ENCODE peak calls at places on chromosomes 13 and 19, in four cellular contexts. K, R, I and S are unnamed samples.

GRCh38 chr13:50248537-50249521 is 233.6 kb downstream of the KCNRG start:
- DNase-seq in K (no peak), I (no peak), R (no peak), S (no peak)

GRCh38 chr13:46630419-46631183 is 77.6 kb downstream of the LRCH1 start:
- DNase-seq in K (no peak), R (no peak), I (no peak), S (no peak)

GRCh38 chr13:40494932-40495619 is 171.4 kb downstream of the FOXO1 start:
- DNase-seq in R (no peak), K (no peak), I (no peak), S (no peak)

GRCh38 chr19:38669532-38669931 is 22.1 kb downstream of the ACTN4 start:
- DNase-seq in I (no peak), K (no peak), R (no peak), S (no peak)

GRCh38 chr13:100800283-100800875 is 125.8 kb upstream of the TMTC4 start:
- DNase-seq in R (no peak), I (no peak), K (no peak), S (no peak)

GRCh38 chr13:53005631-53006030 is 23.0 kb upstream of the OLFM4 start:
- DNase-seq in I (no peak), R (no peak), K (no peak), S (no peak)

GRCh38 chr19:44447864-44448674 is at the start of gene ZNF229:
- DNase-seq in K (peak; percentile 94), I (peak; percentile 12), R (peak; percentile 71), S (peak; percentile 92)

GRCh38 chr13:102839462-102839861 is 6.4 kb upstream of the ERCC5 start:
- DNase-seq in K (peak; percentile 25), R (no peak), I (no peak), S (no peak)

GRCh38 chr13:113562085-113562749 is 22.3 kb upstream of the TFDP1 start:
- DNase-seq in R (peak; percentile 57), K (peak; percentile 76), I (peak; percentile 65), S (peak; percentile 40)

GRCh38 chr19:31138077-31138476 is 211.2 kb downstream of the TSHZ3 start:
- DNase-seq in I (no peak), K (no peak), R (no peak), S (no peak)

GRCh38 chr19:41255171-41255570 is 9.0 kb upstream of the HNRNPUL1 start:
- DNase-seq in R (no peak), K (no peak), I (no peak), S (no peak)

GRCh38 chr19:31355330-31356289 is 6.4 kb upstream of the TSHZ3 start:
- DNase-seq in R (no peak), I (no peak), K (no peak), S (no peak)

GRCh38 chr13:40979232-40979631 is 39.9 kb downstream of the ELF1 start:
- DNase-seq in K (no peak), R (no peak), I (no peak), S (no peak)

GRCh38 chr13:90293793-90294361 is 1053.6 kb upstream of the MIR17HG start:
- DNase-seq in K (no peak), R (no peak), I (no peak), S (no peak)

GRCh38 chr13:109900320-109900719 is 113.9 kb upstream of the IRS2 start:
- DNase-seq in I (no peak), R (no peak), K (no peak), S (no peak)

GRCh38 chr13:79312456-79312855 is 93.6 kb downstream of the RBM26 start:
- DNase-seq in R (no peak), K (no peak), I (no peak), S (no peak)

GRCh38 chr19:23802290-23802689 is 43.6 kb upstream of the ZNF681 start:
- DNase-seq in R (no peak), I (no peak), K (no peak), S (no peak)

GRCh38 chr13:113364933-113365371 is 1.0 kb upstream of the GRTP1 start:
- DNase-seq in R (no peak), K (no peak), I (no peak), S (no peak)

GRCh38 chr13:25203256-25203794 is 31.2 kb upstream of the AMER2 start:
- DNase-seq in R (no peak), I (no peak), K (no peak), S (no peak)

GRCh38 chr13:32938907-32939306 is 77.3 kb upstream of the KL start:
- DNase-seq in R (no peak), I (no peak), K (peak; percentile 61), S (peak; percentile 3)

GRCh38 chr19:7595466-7596133 is at the start of gene CAMSAP3:
- DNase-seq in I (peak; percentile 64), K (no peak), R (peak; percentile 56), S (peak; percentile 17)

GRCh38 chr19:2512523-2513431 is 36.9 kb downstream of the GADD45B start:
- DNase-seq in I (no peak), K (no peak), R (no peak), S (no peak)

GRCh38 chr13:68304287-68304893 is 1074.3 kb upstream of the PCDH9 start:
- DNase-seq in K (no peak), I (peak; percentile 43), R (peak; percentile 3), S (peak; percentile 44)

DNA sequence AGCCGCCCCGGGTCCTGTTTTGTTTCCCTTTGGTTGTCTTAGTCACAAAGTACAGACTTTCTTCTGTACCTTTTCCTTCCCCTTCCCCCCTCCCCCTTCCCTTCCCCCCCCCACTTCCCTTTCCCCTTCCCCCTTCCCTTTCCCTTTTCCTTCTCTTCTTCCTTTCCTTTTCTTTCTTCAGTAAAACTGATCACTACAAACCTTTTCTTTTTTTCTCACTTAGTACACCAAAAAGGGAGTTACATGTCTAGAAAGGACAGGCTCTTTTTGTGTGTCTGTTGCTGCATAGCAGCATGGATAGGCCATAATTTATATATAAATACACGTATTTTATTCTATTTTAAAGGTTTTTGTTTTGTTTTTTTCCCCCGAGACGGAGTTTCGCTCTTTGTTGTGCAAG is 35.4 kb downstream of the DNM2 start:
- DNase-seq in K (no peak), I (no peak), R (peak; percentile 39), S (no peak)
- H3K4me1 ChIP-seq in K (peaks cover 15% of the 10 kb centered on the region), I (peaks cover 63% of the 10 kb centered on the region), R (peaks cover 76% of the 10 kb centered on the region), S (peaks cover 43% of the 10 kb centered on the region)

GRCh38 chr19:11286312-11286974 is 9.5 kb upstream of the TSPAN16 start:
- DNase-seq in I (no peak), K (peak; percentile 58), R (no peak), S (no peak)
- TF ChIP-seq CTCF in I (peak; percentile 27), K (no peak), R (no peak), S (no peak)

GRCh38 chr19:14473915-14474578 is 1.1 kb downstream of the PTGER1 start:
- DNase-seq in I (no peak), R (peak; percentile 9), K (no peak), S (no peak)

GRCh38 chr19:14473073-14473790 is 1.9 kb downstream of the PTGER1 start:
- DNase-seq in R (peak; percentile 12), K (no peak), I (no peak), S (no peak)

GRCh38 chr19:14470031-14470876 is 4.9 kb downstream of the PTGER1 start:
- DNase-seq in I (no peak), R (peak; percentile 13), K (no peak), S (no peak)

GRCh38 chr19:14471436-14472187 is 3.5 kb downstream of the PTGER1 start:
- DNase-seq in R (peak; percentile 10), I (no peak), K (no peak), S (no peak)

GRCh38 chr19:14472202-14472961 is 2.8 kb downstream of the PTGER1 start:
- DNase-seq in K (peak; percentile 18), R (peak; percentile 90), I (no peak), S (peak; percentile 50)
- TF ChIP-seq MAZ in K (no peak), R (peak; percentile 88), I (no peak), S (no peak)

GRCh38 chr13:73303858-73304257 is 245.1 kb downstream of the KLF5 start:
- DNase-seq in I (no peak), R (no peak), K (peak; percentile 75), S (no peak)

GRCh38 chr13:73304442-73304841 is 245.6 kb downstream of the KLF5 start:
- DNase-seq in R (no peak), K (no peak), I (no peak), S (no peak)

GRCh38 chr13:73306688-73307087 is 247.9 kb downstream of the KLF5 start:
- DNase-seq in I (no peak), R (no peak), K (no peak), S (no peak)

GRCh38 chr13:73310366-73310765 is 251.6 kb downstream of the KLF5 start:
- DNase-seq in R (no peak), K (no peak), I (no peak), S (no peak)

GRCh38 chr13:73307481-73307880 is 248.7 kb downstream of the KLF5 start:
- DNase-seq in K (peak; percentile 59), I (no peak), R (no peak), S (no peak)
- H3K4me1 ChIP-seq in K (no peaks in the 10 kb centered on the region), I (no peaks in the 10 kb centered on the region), R (no peaks in the 10 kb centered on the region), S (no peaks in the 10 kb centered on the region)